ENCODE peak calls at places on chromosomes 7 and 10, in eight cellular contexts. One of them, this sample, is unnamed.

GRCh38 chr10:75541411-75541810 is 110.0 kb downstream of the LRMDA start:
- DNase-seq in skeletal muscle cell: no peak
- DNase-seq in hypothalamus: no peak
- DNase-seq in AG20443: no peak
- DNase-seq in activated CD4-positive, CD25-positive, alpha-beta regulatory T cell: no peak
- DNase-seq in non-pigmented ciliary epithelial cell: no peak
- DNase-seq in activated T-helper 9 cell treated with anti-CD3 and anti-CD28 coated beads, Interleukin-2, amount 50 U/mL, for 16 hours: no peak
- DNase-seq in activated effector memory CD4-positive, alpha-beta T cell treated with Interleukin-2 at 50 U/mL for 16 hours: no peak
- DNase-seq in this sample: no peak

GRCh38 chr10:49227406-49227805 is 39.2 kb upstream of the TMEM273 start:
- DNase-seq in skeletal muscle cell: no peak
- DNase-seq in hypothalamus: no peak
- DNase-seq in AG20443: no peak
- DNase-seq in activated CD4-positive, CD25-positive, alpha-beta regulatory T cell: no peak
- DNase-seq in non-pigmented ciliary epithelial cell: no peak
- DNase-seq in activated T-helper 9 cell treated with anti-CD3 and anti-CD28 coated beads, Interleukin-2, amount 50 U/mL, for 16 hours: no peak
- DNase-seq in activated effector memory CD4-positive, alpha-beta T cell treated with Interleukin-2 at 50 U/mL for 16 hours: no peak
- DNase-seq in this sample: no peak

GRCh38 chr7:1749864-1750466 is 79.9 kb downstream of the ELFN1 start:
- DNase-seq in skeletal muscle cell: no peak
- DNase-seq in hypothalamus: no peak
- DNase-seq in AG20443: no peak
- DNase-seq in activated CD4-positive, CD25-positive, alpha-beta regulatory T cell: no peak
- DNase-seq in non-pigmented ciliary epithelial cell: no peak
- DNase-seq in activated T-helper 9 cell treated with anti-CD3 and anti-CD28 coated beads, Interleukin-2, amount 50 U/mL, for 16 hours: no peak
- DNase-seq in activated effector memory CD4-positive, alpha-beta T cell treated with Interleukin-2 at 50 U/mL for 16 hours: no peak
- DNase-seq in this sample: no peak

GRCh38 chr10:13792011-13792410 is 205.2 kb downstream of the PRPF18 start:
- DNase-seq in skeletal muscle cell: no peak
- DNase-seq in hypothalamus: peak
- DNase-seq in AG20443: no peak
- DNase-seq in activated CD4-positive, CD25-positive, alpha-beta regulatory T cell: no peak
- DNase-seq in non-pigmented ciliary epithelial cell: no peak
- DNase-seq in activated T-helper 9 cell treated with anti-CD3 and anti-CD28 coated beads, Interleukin-2, amount 50 U/mL, for 16 hours: no peak
- DNase-seq in activated effector memory CD4-positive, alpha-beta T cell treated with Interleukin-2 at 50 U/mL for 16 hours: no peak
- DNase-seq in this sample: no peak

GRCh38 chr10:50358411-50358810 is 107.1 kb upstream of the ASAH2 start:
- DNase-seq in skeletal muscle cell: no peak
- DNase-seq in hypothalamus: no peak
- DNase-seq in AG20443: no peak
- DNase-seq in activated CD4-positive, CD25-positive, alpha-beta regulatory T cell: no peak
- DNase-seq in non-pigmented ciliary epithelial cell: no peak
- DNase-seq in activated T-helper 9 cell treated with anti-CD3 and anti-CD28 coated beads, Interleukin-2, amount 50 U/mL, for 16 hours: no peak
- DNase-seq in activated effector memory CD4-positive, alpha-beta T cell treated with Interleukin-2 at 50 U/mL for 16 hours: no peak
- DNase-seq in this sample: no peak

GRCh38 chr7:31418928-31419327 is 78.4 kb upstream of the NEUROD6 start:
- DNase-seq in skeletal muscle cell: no peak
- DNase-seq in hypothalamus: no peak
- DNase-seq in AG20443: no peak
- DNase-seq in activated CD4-positive, CD25-positive, alpha-beta regulatory T cell: no peak
- DNase-seq in non-pigmented ciliary epithelial cell: no peak
- DNase-seq in activated T-helper 9 cell treated with anti-CD3 and anti-CD28 coated beads, Interleukin-2, amount 50 U/mL, for 16 hours: no peak
- DNase-seq in activated effector memory CD4-positive, alpha-beta T cell treated with Interleukin-2 at 50 U/mL for 16 hours: no peak
- DNase-seq in this sample: no peak

GRCh38 chr10:28640551-28640950 is 36.8 kb upstream of the BAMBI start:
- DNase-seq in skeletal muscle cell: no peak
- DNase-seq in hypothalamus: no peak
- DNase-seq in AG20443: no peak
- DNase-seq in activated CD4-positive, CD25-positive, alpha-beta regulatory T cell: no peak
- DNase-seq in non-pigmented ciliary epithelial cell: no peak
- DNase-seq in activated T-helper 9 cell treated with anti-CD3 and anti-CD28 coated beads, Interleukin-2, amount 50 U/mL, for 16 hours: no peak
- DNase-seq in activated effector memory CD4-positive, alpha-beta T cell treated with Interleukin-2 at 50 U/mL for 16 hours: no peak
- DNase-seq in this sample: no peak

GRCh38 chr7:75798770-75799169 is 14.8 kb downstream of the CCL24 start:
- DNase-seq in skeletal muscle cell: no peak
- DNase-seq in hypothalamus: no peak
- DNase-seq in AG20443: no peak
- DNase-seq in activated CD4-positive, CD25-positive, alpha-beta regulatory T cell: no peak
- DNase-seq in non-pigmented ciliary epithelial cell: no peak
- DNase-seq in activated T-helper 9 cell treated with anti-CD3 and anti-CD28 coated beads, Interleukin-2, amount 50 U/mL, for 16 hours: no peak
- DNase-seq in activated effector memory CD4-positive, alpha-beta T cell treated with Interleukin-2 at 50 U/mL for 16 hours: no peak
- DNase-seq in this sample: no peak

GRCh38 chr7:4077980-4078379 is 604.1 kb upstream of the FOXK1 start:
- DNase-seq in skeletal muscle cell: no peak
- DNase-seq in hypothalamus: no peak
- DNase-seq in AG20443: no peak
- DNase-seq in activated CD4-positive, CD25-positive, alpha-beta regulatory T cell: no peak
- DNase-seq in non-pigmented ciliary epithelial cell: no peak
- DNase-seq in activated T-helper 9 cell treated with anti-CD3 and anti-CD28 coated beads, Interleukin-2, amount 50 U/mL, for 16 hours: no peak
- DNase-seq in activated effector memory CD4-positive, alpha-beta T cell treated with Interleukin-2 at 50 U/mL for 16 hours: no peak
- DNase-seq in this sample: no peak

GRCh38 chr10:72525689-72526088 is 100.2 kb downstream of the MICU1 start:
- DNase-seq in skeletal muscle cell: no peak
- DNase-seq in hypothalamus: no peak
- DNase-seq in AG20443: no peak
- DNase-seq in activated CD4-positive, CD25-positive, alpha-beta regulatory T cell: no peak
- DNase-seq in non-pigmented ciliary epithelial cell: no peak
- DNase-seq in activated T-helper 9 cell treated with anti-CD3 and anti-CD28 coated beads, Interleukin-2, amount 50 U/mL, for 16 hours: no peak
- DNase-seq in activated effector memory CD4-positive, alpha-beta T cell treated with Interleukin-2 at 50 U/mL for 16 hours: no peak
- DNase-seq in this sample: no peak

GRCh38 chr7:155935726-155936125 is 123.5 kb upstream of the SHH start:
- DNase-seq in skeletal muscle cell: no peak
- DNase-seq in hypothalamus: no peak
- DNase-seq in AG20443: no peak
- DNase-seq in activated CD4-positive, CD25-positive, alpha-beta regulatory T cell: no peak
- DNase-seq in non-pigmented ciliary epithelial cell: no peak
- DNase-seq in activated T-helper 9 cell treated with anti-CD3 and anti-CD28 coated beads, Interleukin-2, amount 50 U/mL, for 16 hours: no peak
- DNase-seq in activated effector memory CD4-positive, alpha-beta T cell treated with Interleukin-2 at 50 U/mL for 16 hours: no peak
- DNase-seq in this sample: no peak

GRCh38 chr7:44167920-44168319 is 21.3 kb downstream of the GCK start:
- DNase-seq in skeletal muscle cell: no peak
- DNase-seq in hypothalamus: no peak
- DNase-seq in AG20443: no peak
- DNase-seq in activated CD4-positive, CD25-positive, alpha-beta regulatory T cell: no peak
- DNase-seq in non-pigmented ciliary epithelial cell: no peak
- DNase-seq in activated T-helper 9 cell treated with anti-CD3 and anti-CD28 coated beads, Interleukin-2, amount 50 U/mL, for 16 hours: no peak
- DNase-seq in activated effector memory CD4-positive, alpha-beta T cell treated with Interleukin-2 at 50 U/mL for 16 hours: no peak
- DNase-seq in this sample: no peak

GRCh38 chr10:282294-283139 is 147.3 kb downstream of the ZMYND11 start:
- DNase-seq in skeletal muscle cell: no peak
- DNase-seq in hypothalamus: no peak
- DNase-seq in AG20443: peak
- DNase-seq in activated CD4-positive, CD25-positive, alpha-beta regulatory T cell: no peak
- DNase-seq in non-pigmented ciliary epithelial cell: no peak
- DNase-seq in activated T-helper 9 cell treated with anti-CD3 and anti-CD28 coated beads, Interleukin-2, amount 50 U/mL, for 16 hours: no peak
- DNase-seq in activated effector memory CD4-positive, alpha-beta T cell treated with Interleukin-2 at 50 U/mL for 16 hours: no peak
- DNase-seq in this sample: no peak

GRCh38 chr10:49241365-49241764 is 53.2 kb upstream of the TMEM273 start:
- DNase-seq in skeletal muscle cell: no peak
- DNase-seq in hypothalamus: no peak
- DNase-seq in AG20443: no peak
- DNase-seq in activated CD4-positive, CD25-positive, alpha-beta regulatory T cell: no peak
- DNase-seq in non-pigmented ciliary epithelial cell: no peak
- DNase-seq in activated T-helper 9 cell treated with anti-CD3 and anti-CD28 coated beads, Interleukin-2, amount 50 U/mL, for 16 hours: no peak
- DNase-seq in activated effector memory CD4-positive, alpha-beta T cell treated with Interleukin-2 at 50 U/mL for 16 hours: no peak
- DNase-seq in this sample: no peak

GRCh38 chr7:143492043-143492471 is 14.4 kb downstream of the TAS2R41 start:
- DNase-seq in skeletal muscle cell: peak
- DNase-seq in hypothalamus: no peak
- DNase-seq in AG20443: peak
- DNase-seq in activated CD4-positive, CD25-positive, alpha-beta regulatory T cell: no peak
- DNase-seq in non-pigmented ciliary epithelial cell: peak
- DNase-seq in activated T-helper 9 cell treated with anti-CD3 and anti-CD28 coated beads, Interleukin-2, amount 50 U/mL, for 16 hours: no peak
- DNase-seq in activated effector memory CD4-positive, alpha-beta T cell treated with Interleukin-2 at 50 U/mL for 16 hours: no peak
- DNase-seq in this sample: no peak

GRCh38 chr10:61024801-61025201 is 80.8 kb upstream of the RHOBTB1 start:
- DNase-seq in skeletal muscle cell: no peak
- DNase-seq in hypothalamus: peak
- DNase-seq in AG20443: peak
- DNase-seq in activated CD4-positive, CD25-positive, alpha-beta regulatory T cell: no peak
- DNase-seq in non-pigmented ciliary epithelial cell: no peak
- DNase-seq in activated T-helper 9 cell treated with anti-CD3 and anti-CD28 coated beads, Interleukin-2, amount 50 U/mL, for 16 hours: no peak
- DNase-seq in activated effector memory CD4-positive, alpha-beta T cell treated with Interleukin-2 at 50 U/mL for 16 hours: no peak
- DNase-seq in this sample: peak

GRCh38 chr7:74097937-74098614 is 14.5 kb downstream of the LIMK1 start:
- DNase-seq in skeletal muscle cell: peak
- DNase-seq in hypothalamus: no peak
- DNase-seq in AG20443: peak
- DNase-seq in activated CD4-positive, CD25-positive, alpha-beta regulatory T cell: no peak
- DNase-seq in non-pigmented ciliary epithelial cell: peak
- DNase-seq in activated T-helper 9 cell treated with anti-CD3 and anti-CD28 coated beads, Interleukin-2, amount 50 U/mL, for 16 hours: no peak
- DNase-seq in activated effector memory CD4-positive, alpha-beta T cell treated with Interleukin-2 at 50 U/mL for 16 hours: no peak
- DNase-seq in this sample: no peak

GRCh38 chr7:86814980-86815379 is 171.3 kb downstream of the GRM3 start:
- DNase-seq in skeletal muscle cell: no peak
- DNase-seq in hypothalamus: peak
- DNase-seq in AG20443: peak
- DNase-seq in activated CD4-positive, CD25-positive, alpha-beta regulatory T cell: no peak
- DNase-seq in non-pigmented ciliary epithelial cell: no peak
- DNase-seq in activated T-helper 9 cell treated with anti-CD3 and anti-CD28 coated beads, Interleukin-2, amount 50 U/mL, for 16 hours: no peak
- DNase-seq in activated effector memory CD4-positive, alpha-beta T cell treated with Interleukin-2 at 50 U/mL for 16 hours: no peak
- DNase-seq in this sample: peak

GRCh38 chr10:6602700-6603084 is 22.6 kb upstream of the PRKCQ start:
- DNase-seq in skeletal muscle cell: no peak
- DNase-seq in hypothalamus: no peak
- DNase-seq in AG20443: no peak
- DNase-seq in activated CD4-positive, CD25-positive, alpha-beta regulatory T cell: no peak
- DNase-seq in non-pigmented ciliary epithelial cell: no peak
- DNase-seq in activated T-helper 9 cell treated with anti-CD3 and anti-CD28 coated beads, Interleukin-2, amount 50 U/mL, for 16 hours: no peak
- DNase-seq in activated effector memory CD4-positive, alpha-beta T cell treated with Interleukin-2 at 50 U/mL for 16 hours: no peak
- DNase-seq in this sample: no peak

GRCh38 chr7:55641273-55641691 is 69.0 kb upstream of the VOPP1 start:
- DNase-seq in skeletal muscle cell: peak
- DNase-seq in hypothalamus: peak
- DNase-seq in AG20443: peak
- DNase-seq in activated CD4-positive, CD25-positive, alpha-beta regulatory T cell: no peak
- DNase-seq in non-pigmented ciliary epithelial cell: peak
- DNase-seq in activated T-helper 9 cell treated with anti-CD3 and anti-CD28 coated beads, Interleukin-2, amount 50 U/mL, for 16 hours: no peak
- DNase-seq in activated effector memory CD4-positive, alpha-beta T cell treated with Interleukin-2 at 50 U/mL for 16 hours: no peak
- DNase-seq in this sample: peak

GRCh38 chr7:21869785-21870402 is 75.8 kb downstream of the CDCA7L start:
- DNase-seq in skeletal muscle cell: peak
- DNase-seq in hypothalamus: no peak
- DNase-seq in AG20443: peak
- DNase-seq in activated CD4-positive, CD25-positive, alpha-beta regulatory T cell: no peak
- DNase-seq in non-pigmented ciliary epithelial cell: peak
- DNase-seq in activated T-helper 9 cell treated with anti-CD3 and anti-CD28 coated beads, Interleukin-2, amount 50 U/mL, for 16 hours: no peak
- DNase-seq in activated effector memory CD4-positive, alpha-beta T cell treated with Interleukin-2 at 50 U/mL for 16 hours: no peak
- DNase-seq in this sample: no peak

GRCh38 chr10:65275296-65275695 is 1650.5 kb upstream of the LRRTM3 start:
- DNase-seq in skeletal muscle cell: no peak
- DNase-seq in hypothalamus: no peak
- DNase-seq in AG20443: no peak
- DNase-seq in activated CD4-positive, CD25-positive, alpha-beta regulatory T cell: no peak
- DNase-seq in non-pigmented ciliary epithelial cell: no peak
- DNase-seq in activated T-helper 9 cell treated with anti-CD3 and anti-CD28 coated beads, Interleukin-2, amount 50 U/mL, for 16 hours: no peak
- DNase-seq in activated effector memory CD4-positive, alpha-beta T cell treated with Interleukin-2 at 50 U/mL for 16 hours: no peak
- DNase-seq in this sample: no peak

GRCh38 chr10:110916554-110917346 is 2.2 kb downstream of the BBIP1 start:
- DNase-seq in skeletal muscle cell: peak
- DNase-seq in hypothalamus: no peak
- DNase-seq in AG20443: peak
- DNase-seq in activated CD4-positive, CD25-positive, alpha-beta regulatory T cell: no peak
- DNase-seq in non-pigmented ciliary epithelial cell: no peak
- DNase-seq in activated T-helper 9 cell treated with anti-CD3 and anti-CD28 coated beads, Interleukin-2, amount 50 U/mL, for 16 hours: no peak
- DNase-seq in activated effector memory CD4-positive, alpha-beta T cell treated with Interleukin-2 at 50 U/mL for 16 hours: no peak
- DNase-seq in this sample: no peak

GRCh38 chr7:33157311-33157710 is 27.9 kb downstream of the BBS9 start:
- DNase-seq in skeletal muscle cell: peak
- DNase-seq in hypothalamus: no peak
- DNase-seq in AG20443: no peak
- DNase-seq in activated CD4-positive, CD25-positive, alpha-beta regulatory T cell: no peak
- DNase-seq in non-pigmented ciliary epithelial cell: no peak
- DNase-seq in activated T-helper 9 cell treated with anti-CD3 and anti-CD28 coated beads, Interleukin-2, amount 50 U/mL, for 16 hours: no peak
- DNase-seq in activated effector memory CD4-positive, alpha-beta T cell treated with Interleukin-2 at 50 U/mL for 16 hours: no peak
- DNase-seq in this sample: no peak

GRCh38 chr10:130748409-130749057 is 563.0 kb downstream of the TCERG1L start:
- DNase-seq in skeletal muscle cell: no peak
- DNase-seq in hypothalamus: no peak
- DNase-seq in AG20443: no peak
- DNase-seq in activated CD4-positive, CD25-positive, alpha-beta regulatory T cell: no peak
- DNase-seq in non-pigmented ciliary epithelial cell: no peak
- DNase-seq in activated T-helper 9 cell treated with anti-CD3 and anti-CD28 coated beads, Interleukin-2, amount 50 U/mL, for 16 hours: no peak
- DNase-seq in activated effector memory CD4-positive, alpha-beta T cell treated with Interleukin-2 at 50 U/mL for 16 hours: no peak
- DNase-seq in this sample: no peak